ENCODE peak calls at places on chromosome 22, in five cellular contexts. J is K562, F is GM12878, X is SK-N-SH, D is HepG2. U is an unnamed sample.

GRCh38 chr22:44085743-44086741 is 61.9 kb downstream of the PARVB start:
- DNase-seq in J (peak; percentile 19), F (peak; percentile 27), X (peak; percentile 76), D (peak; percentile 43), U (peak; percentile 52)

GRCh38 chr22:38314140-38314991 is 2.9 kb downstream of the CSNK1E start:
- DNase-seq in J (no peak), F (no peak), X (no peak), D (no peak), U (no peak)

GRCh38 chr22:35506259-35506570 is 34.4 kb upstream of the RASD2 start:
- DNase-seq in J (no peak), F (no peak), X (no peak), D (peak; percentile 76), U (no peak)

GRCh38 chr22:29451863-29452262 is 13.5 kb downstream of the RFPL1 start:
- DNase-seq in J (no peak), F (no peak), X (no peak), D (no peak), U (no peak)

GRCh38 chr22:25774575-25775026 is 32.6 kb downstream of the MYO18B start:
- DNase-seq in J (no peak), F (no peak), X (peak; percentile 84), D (no peak), U (no peak)

GRCh38 chr22:31495343-31495742 is 993 bp upstream of the SFI1 start:
- DNase-seq in J (no peak), F (no peak), X (no peak), D (no peak), U (no peak)

GRCh38 chr22:19220867-19221266 is 42.3 kb upstream of the SLC25A1 start:
- DNase-seq in J (no peak), F (no peak), X (no peak), D (no peak), U (no peak)

GRCh38 chr22:38820021-38820420 is 23.8 kb downstream of the NPTXR start:
- DNase-seq in J (no peak), F (no peak), X (no peak), D (no peak), U (no peak)

GRCh38 chr22:29580200-29580810 is 608 bp downstream of the NIPSNAP1 start:
- DNase-seq in J (no peak), F (no peak), X (peak; percentile 62), D (peak; percentile 92), U (no peak)

GRCh38 chr22:26534166-26534855 is 22.0 kb upstream of the TFIP11 start:
- DNase-seq in J (no peak), F (no peak), X (no peak), D (no peak), U (no peak)

GRCh38 chr22:40764743-40765441 is 54.3 kb downstream of the SLC25A17 start:
- DNase-seq in J (no peak), F (peak; percentile 31), X (no peak), D (no peak), U (no peak)

GRCh38 chr22:47850644-47851151 is 1088.2 kb downstream of the TBC1D22A start:
- DNase-seq in J (no peak), F (no peak), X (no peak), D (no peak), U (no peak)

GRCh38 chr22:35839811-35840739 is 122.4 kb downstream of the APOL5 start:
- DNase-seq in J (peak; percentile 86), F (no peak), X (peak; percentile 81), D (no peak), U (peak; percentile 95)

GRCh38 chr22:38645430-38645829 is 10.8 kb downstream of the FAM227A start:
- DNase-seq in J (no peak), F (no peak), X (no peak), D (no peak), U (no peak)

GRCh38 chr22:47259990-47260389 is 497.5 kb downstream of the TBC1D22A start:
- DNase-seq in J (no peak), F (no peak), X (no peak), D (no peak), U (no peak)

GRCh38 chr22:38953091-38953490 is 4.3 kb upstream of the APOBEC3A start:
- DNase-seq in J (no peak), F (no peak), X (no peak), D (no peak), U (no peak)

GRCh38 chr22:44802956-44803355 is 50.6 kb downstream of the ARHGAP8 start:
- DNase-seq in J (no peak), F (no peak), X (no peak), D (no peak), U (no peak)

GRCh38 chr22:26053737-26054316 is 115.4 kb upstream of the SEZ6L start:
- DNase-seq in J (no peak), F (no peak), X (peak; percentile 47), D (no peak), U (no peak)

GRCh38 chr22:25698461-25698860 is 43.5 kb upstream of the MYO18B start:
- DNase-seq in J (no peak), F (no peak), X (no peak), D (no peak), U (no peak)

GRCh38 chr22:19035474-19036228 is 86.6 kb downstream of the DGCR2 start:
- DNase-seq in J (peak; percentile 76), F (no peak), X (no peak), D (no peak), U (no peak)

GRCh38 chr22:48045369-48045768 is 1282.9 kb downstream of the TBC1D22A start:
- DNase-seq in J (no peak), F (peak; percentile 64), X (no peak), D (no peak), U (no peak)

GRCh38 chr22:41305646-41306045 is 4.3 kb downstream of the ZC3H7B start:
- DNase-seq in J (no peak), F (no peak), X (no peak), D (no peak), U (no peak)

GRCh38 chr22:43300891-43301676 is 42.1 kb downstream of the SCUBE1 start:
- DNase-seq in J (no peak), F (no peak), X (no peak), D (no peak), U (no peak)

GRCh38 chr22:48357961-48358360 is 1469.7 kb downstream of the BRD1 start:
- DNase-seq in J (no peak), F (no peak), X (no peak), D (no peak), U (no peak)

GRCh38 chr22:29109853-29110252 is 37.0 kb downstream of the KREMEN1 start:
- DNase-seq in J (no peak), F (no peak), X (no peak), D (no peak), U (no peak)

GRCh38 chr22:48098936-48099245 is 1336.4 kb downstream of the TBC1D22A start:
- DNase-seq in J (no peak), F (no peak), X (no peak), D (no peak), U (no peak)

GRCh38 chr22:39738746-39739145 is 154.8 kb downstream of the ENTHD1 start:
- DNase-seq in J (no peak), F (no peak), X (no peak), D (no peak), U (no peak)

GRCh38 chr22:35314161-35314942 is 14.7 kb downstream of the TOM1 start:
- DNase-seq in J (no peak), F (no peak), X (no peak), D (no peak), U (no peak)

GRCh38 chr22:40265783-40266182 is 80.5 kb upstream of the ADSL start:
- DNase-seq in J (no peak), F (no peak), X (no peak), D (no peak), U (no peak)

GRCh38 chr22:26033071-26033470 is 136.2 kb upstream of the SEZ6L start:
- DNase-seq in J (no peak), F (no peak), X (no peak), D (no peak), U (no peak)

GRCh38 chr22:38824587-38824986 is 19.2 kb downstream of the NPTXR start:
- DNase-seq in J (peak; percentile 72), F (no peak), X (no peak), D (peak; percentile 73), U (no peak)

DNA sequence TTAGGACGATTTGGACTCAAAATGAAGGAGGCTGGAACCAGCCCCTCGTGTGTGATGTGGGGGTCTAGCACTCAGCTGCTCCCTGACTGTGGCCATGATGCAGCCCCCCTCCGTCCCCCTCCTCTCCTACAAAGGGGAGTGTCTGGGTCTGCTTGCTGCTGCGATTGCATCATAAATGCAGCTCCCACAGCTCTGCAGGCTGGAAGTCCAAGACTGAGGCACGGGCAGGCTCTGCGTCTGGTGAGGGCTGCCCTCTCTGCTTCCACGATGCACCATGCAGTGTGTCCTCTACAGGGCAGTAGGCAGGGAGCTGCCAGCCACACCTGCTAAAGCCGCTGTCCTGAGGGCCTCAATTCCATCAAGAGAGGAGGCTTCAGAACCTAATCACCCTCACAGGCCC is 432.1 kb downstream of the BRD1 start:
- DNase-seq in J (no peak), F (no peak), X (no peak), D (no peak), U (no peak)
- TF ChIP-seq REST in J (no peak), F (no peak), X (no peak), D (no peak), U (no peak)

DNA sequence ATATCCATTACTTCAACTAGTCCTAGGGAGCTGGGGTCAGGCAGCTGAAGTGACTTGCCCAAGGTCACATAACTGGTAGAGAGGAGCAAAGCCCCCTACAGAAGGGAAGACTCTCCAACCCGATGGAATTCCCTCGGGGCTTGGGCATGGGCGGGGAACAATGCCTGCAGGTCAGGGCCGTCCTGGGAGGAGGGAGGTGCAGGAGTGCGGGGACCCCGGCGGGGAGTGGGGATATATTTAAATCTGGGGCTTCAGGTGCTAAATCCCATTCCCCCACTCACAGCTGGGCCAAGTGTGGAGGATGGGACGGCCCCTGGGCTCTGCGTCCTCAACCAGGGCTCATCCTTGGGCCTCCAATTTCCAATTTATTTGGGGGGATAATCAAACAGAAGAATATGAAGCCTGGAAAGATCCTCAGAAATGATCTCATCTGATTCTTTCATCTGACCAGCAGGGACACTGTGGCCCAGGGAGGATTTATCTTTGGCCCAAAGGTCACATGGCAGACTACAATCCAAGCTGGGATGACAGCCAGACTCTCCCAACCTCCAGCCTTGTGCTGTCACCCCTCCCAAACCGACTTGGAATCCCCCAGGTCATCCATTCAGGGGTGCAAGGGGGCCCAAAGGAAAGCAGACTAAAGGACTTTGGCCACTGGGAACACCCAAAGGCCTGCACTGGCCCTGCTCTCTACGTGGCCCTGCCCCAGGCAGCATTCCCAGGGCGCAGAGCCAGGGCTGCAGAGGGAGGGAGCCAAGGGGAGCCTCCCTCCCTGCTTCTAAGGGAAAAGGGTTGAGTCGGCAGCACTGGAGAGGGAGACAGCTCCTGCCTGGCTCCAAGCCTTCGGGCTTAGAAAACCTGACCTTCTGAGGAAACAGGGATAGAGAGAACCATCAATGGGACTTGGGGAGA is 8.7 kb upstream of the C1QTNF6 start:
- DNase-seq in J (no peak), F (no peak), X (peak; percentile 73), D (peak; percentile 83), U (peak; percentile 56)
- TF ChIP-seq YY1 in J (no peak), F (no peak), X (no peak), D (no peak), U (no peak)

GRCh38 chr22:32618461-32619140 is 144.0 kb downstream of the FBXO7 start:
- DNase-seq in J (no peak), F (no peak), X (no peak), D (no peak), U (no peak)
- H3K9me3 ChIP-seq in J (no peaks in the 10 kb centered on the region), F (no peaks in the 10 kb centered on the region), X (no peaks in the 10 kb centered on the region), D (no peaks in the 10 kb centered on the region), U (no peaks in the 10 kb centered on the region)

DNA sequence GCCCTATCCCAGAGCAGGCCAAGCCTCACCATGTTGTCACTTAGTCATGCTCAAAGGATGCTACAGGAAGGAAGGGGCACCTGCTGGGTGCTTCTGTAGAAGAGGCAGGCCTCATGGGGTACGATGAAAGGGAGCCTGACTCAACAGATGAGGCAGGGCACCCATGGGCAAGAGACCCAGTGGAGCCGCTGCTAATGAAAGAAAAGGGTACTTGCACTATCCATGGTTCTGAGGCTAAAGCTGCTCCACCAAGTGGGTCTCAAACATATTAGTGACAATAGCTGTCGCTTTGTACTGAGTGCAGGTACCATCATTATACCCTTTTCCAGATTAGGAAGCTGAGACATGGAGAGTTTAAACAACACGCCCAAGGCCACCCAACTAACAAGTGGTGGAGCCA is 127.5 kb upstream of the SERPIND1 start:
- DNase-seq in J (no peak), F (no peak), X (no peak), D (no peak), U (no peak)
- TF ChIP-seq REST in J (no peak), F (no peak), X (no peak), D (no peak), U (no peak)